ENCODE peak calls at places on chromosomes 13 and 19, in five cellular contexts. O is colonic mucosa, S is neural crest cell, L is breast epithelium, P is neural progenitor cell. C is an unnamed sample.

GRCh38 chr13:41186481-41186880 is 7.9 kb downstream of the KBTBD7 start:
- DNase-seq in O (no peak), S (no peak), L (no peak), P (no peak), C (no peak)

GRCh38 chr19:42323852-42324654 is 1.4 kb upstream of the MEGF8 start:
- DNase-seq in O (no peak), S (no peak), L (no peak), P (peak; percentile 62), C (no peak)

GRCh38 chr13:112576191-112576590 is 11.8 kb downstream of the TUBGCP3 start:
- DNase-seq in O (no peak), S (no peak), L (no peak), P (no peak), C (no peak)

GRCh38 chr19:29415507-29415906 is 110.3 kb upstream of the VSTM2B start:
- DNase-seq in O (no peak), S (no peak), L (no peak), P (peak; percentile 42), C (no peak)

GRCh38 chr13:27770809-27771208 is 21.5 kb upstream of the GSX1 start:
- DNase-seq in O (peak; percentile 36), S (no peak), L (no peak), P (peak; percentile 56), C (peak; percentile 47)

GRCh38 chr19:55253842-55254624 is 4.8 kb downstream of the PPP6R1 start:
- DNase-seq in O (no peak), S (no peak), L (no peak), P (no peak), C (no peak)

GRCh38 chr19:56639217-56639616 is 3.7 kb upstream of the SMIM17 start:
- DNase-seq in O (no peak), S (no peak), L (no peak), P (peak; percentile 60), C (no peak)

GRCh38 chr19:50639121-50640112 is at the start of gene SYT3:
- DNase-seq in O (no peak), S (peak; percentile 57), L (no peak), P (peak; percentile 87), C (peak; percentile 83)

GRCh38 chr13:78596701-78597550 is 6.4 kb downstream of the POU4F1 start:
- DNase-seq in O (no peak), S (no peak), L (no peak), P (peak; percentile 61), C (no peak)

GRCh38 chr19:18442941-18443340 is 5.0 kb upstream of the ISYNA1 start:
- DNase-seq in O (no peak), S (no peak), L (no peak), P (no peak), C (no peak)

GRCh38 chr13:94209110-94209509 is 270.4 kb downstream of the DCT start:
- DNase-seq in O (no peak), S (no peak), L (no peak), P (no peak), C (no peak)

GRCh38 chr19:2212861-2213711 is 23.0 kb downstream of the PLEKHJ1 start:
- DNase-seq in O (peak; percentile 84), S (no peak), L (no peak), P (no peak), C (no peak)

GRCh38 chr19:33029746-33030303 is 34.9 kb downstream of the RHPN2 start:
- DNase-seq in O (no peak), S (no peak), L (no peak), P (no peak), C (no peak)

GRCh38 chr19:491146-491741 is 5.0 kb upstream of the MADCAM1 start:
- DNase-seq in O (no peak), S (no peak), L (no peak), P (no peak), C (no peak)

GRCh38 chr13:47175172-47175806 is 278.4 kb upstream of the HTR2A start:
- DNase-seq in O (no peak), S (no peak), L (no peak), P (no peak), C (no peak)

GRCh38 chr19:8515317-8515716 is 1.4 kb upstream of the ZNF414 start:
- DNase-seq in O (no peak), S (no peak), L (no peak), P (no peak), C (no peak)

GRCh38 chr13:59112375-59112774 is 1051.4 kb downstream of the DIAPH3 start:
- DNase-seq in O (no peak), S (peak; percentile 2), L (no peak), P (peak; percentile 15), C (peak; percentile 7)

GRCh38 chr19:51139299-51140018 is 2.6 kb upstream of the SIGLEC7 start:
- DNase-seq in O (no peak), S (no peak), L (no peak), P (no peak), C (no peak)

GRCh38 chr19:6802336-6803035 is 30.0 kb downstream of the VAV1 start:
- DNase-seq in O (peak; percentile 42), S (no peak), L (peak; percentile 19), P (peak; percentile 7), C (no peak)

GRCh38 chr19:28898279-28898678 is 314.7 kb downstream of the UQCRFS1 start:
- DNase-seq in O (no peak), S (no peak), L (no peak), P (no peak), C (no peak)

GRCh38 chr13:52127783-52128702 is 830 bp downstream of the NEK5 start:
- DNase-seq in O (peak; percentile 83), S (peak; percentile 60), L (peak; percentile 40), P (peak; percentile 78), C (peak; percentile 41)

GRCh38 chr13:22468055-22468454 is 712.7 kb upstream of the SGCG start:
- DNase-seq in O (no peak), S (no peak), L (no peak), P (no peak), C (no peak)

GRCh38 chr19:4473708-4474503 is 1.8 kb downstream of the HDGFL2 start:
- DNase-seq in O (no peak), S (no peak), L (no peak), P (peak; percentile 65), C (no peak)

GRCh38 chr19:23392706-23393105 is 2.6 kb downstream of the ZNF91 start:
- DNase-seq in O (no peak), S (no peak), L (no peak), P (peak; percentile 10), C (no peak)

GRCh38 chr13:30121244-30121643 is 186.1 kb downstream of the KATNAL1 start:
- DNase-seq in O (no peak), S (no peak), L (no peak), P (no peak), C (no peak)
- TF ChIP-seq CTCF in O (no peak), S (no peak), L (no peak), P (no peak), C (no peak)

DNA sequence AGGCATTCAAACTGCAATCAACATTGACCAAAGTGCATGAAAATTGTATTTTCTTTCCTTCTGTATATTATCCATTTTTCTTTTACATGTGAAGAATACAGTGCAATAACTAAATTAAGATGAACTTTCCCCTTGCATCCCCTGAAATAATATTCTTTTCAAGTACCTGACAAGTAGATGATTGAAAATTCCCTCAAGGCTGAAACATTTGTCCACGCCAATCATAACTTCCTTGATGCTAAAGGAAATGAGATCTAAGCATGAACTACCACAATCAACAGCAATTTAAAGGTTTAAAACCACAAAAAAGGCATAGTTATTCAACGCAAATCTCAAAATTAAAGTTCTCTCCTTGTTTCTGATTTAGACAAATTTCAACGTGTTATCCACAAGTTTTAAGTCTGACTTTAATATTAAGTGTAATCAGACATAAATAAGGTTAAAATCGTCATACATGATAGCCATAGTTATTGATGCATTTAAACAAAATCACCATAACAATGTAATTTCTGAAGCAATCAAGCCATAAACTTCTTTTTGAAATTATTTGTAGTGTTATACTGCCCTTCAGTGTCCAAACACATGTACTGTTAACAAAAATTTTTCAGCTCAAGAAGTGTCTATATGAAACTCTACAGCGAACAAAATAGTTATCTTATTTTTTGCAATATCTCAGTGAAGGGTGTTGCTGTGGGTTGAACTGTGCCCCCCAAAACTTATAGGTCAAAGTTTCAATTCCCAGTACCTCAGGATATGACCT is 169.5 kb downstream of the DCLK1 start:
- DNase-seq in O (no peak), S (no peak), L (no peak), P (no peak), C (no peak)
- TF ChIP-seq CTCF in O (no peak), S (peak; percentile 47), L (peak; percentile 9), P (peak; percentile 8), C (no peak)

GRCh38 chr19:5714819-5715218 is 5.1 kb downstream of the LONP1 start:
- DNase-seq in O (no peak), S (no peak), L (no peak), P (no peak), C (no peak)

GRCh38 chr19:5713228-5713627 is 6.7 kb downstream of the LONP1 start:
- DNase-seq in O (no peak), S (no peak), L (no peak), P (no peak), C (no peak)

GRCh38 chr19:5707576-5708575 is 12.1 kb downstream of the LONP1 start:
- DNase-seq in O (no peak), S (no peak), L (no peak), P (no peak), C (no peak)

GRCh38 chr19:5711713-5712161 is 8.2 kb downstream of the LONP1 start:
- DNase-seq in O (no peak), S (no peak), L (no peak), P (no peak), C (no peak)

DNA sequence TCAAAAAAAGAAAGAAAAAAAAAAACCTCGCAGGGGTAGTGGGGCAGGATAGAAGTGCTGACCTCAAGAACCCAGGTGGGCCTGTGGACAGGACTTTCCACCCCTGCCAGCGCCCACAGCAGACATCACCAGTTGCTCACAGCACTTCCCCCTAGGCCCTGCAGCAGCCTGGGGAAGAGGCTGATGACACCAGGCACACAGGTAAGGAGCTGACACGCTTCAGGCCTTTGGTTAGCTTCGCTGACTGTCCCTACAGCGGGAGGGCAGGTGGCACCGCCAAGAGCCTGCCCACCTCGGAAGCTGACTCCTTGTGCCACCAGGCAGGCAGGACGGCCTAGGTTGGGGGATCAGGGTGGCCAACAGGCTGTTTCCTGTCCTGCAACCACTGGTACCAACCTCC is 8.9 kb downstream of the LONP1 start:
- DNase-seq in O (no peak), S (no peak), L (no peak), P (no peak), C (no peak)
- TF ChIP-seq CTCF in O (no peak), S (no peak), L (no peak), P (no peak), C (no peak)

DNA sequence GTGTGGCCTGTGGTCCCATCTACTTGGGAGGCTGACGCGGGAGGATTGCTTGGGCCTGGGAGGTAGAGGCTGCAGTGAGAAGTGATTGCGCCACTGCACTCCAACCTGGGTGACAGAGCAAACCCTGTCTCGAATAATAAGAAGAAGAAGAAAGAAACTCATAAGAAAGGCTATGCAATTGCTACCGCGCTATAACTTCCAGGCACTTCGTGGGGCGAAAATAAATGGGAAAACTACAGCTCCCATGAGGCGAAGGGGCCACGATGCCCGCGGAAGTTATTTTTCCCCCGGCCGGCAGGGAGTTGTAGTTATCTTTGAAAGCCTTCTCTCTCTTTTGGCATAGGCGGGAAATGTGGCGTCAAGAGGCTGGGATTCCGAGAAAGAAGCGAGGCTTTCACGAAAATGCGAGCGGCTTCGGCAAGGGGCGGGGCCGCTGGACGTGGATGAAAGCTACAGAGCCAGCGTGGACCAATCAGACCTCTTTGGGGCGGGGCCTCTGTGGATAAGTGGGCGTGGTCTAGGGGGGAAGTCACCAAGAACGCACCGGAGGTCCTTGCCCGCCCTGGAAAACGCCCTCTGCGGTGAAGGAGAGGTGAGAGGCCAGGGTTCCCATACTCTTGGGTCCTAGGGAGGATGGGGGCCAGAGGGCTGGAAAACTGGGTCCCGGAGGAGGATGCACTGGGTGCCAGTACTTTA is at the start of gene NUCB1:
- DNase-seq in O (peak; percentile 100), S (peak; percentile 99), L (peak; percentile 99), P (peak; percentile 99), C (peak; percentile 99)
- TF ChIP-seq CTCF in O (no peak), S (peak; percentile 42), L (peak; percentile 42), P (peak; percentile 18), C (no peak)

GRCh38 chr19:36054733-36055686 is at the start of gene WDR62:
- DNase-seq in O (peak; percentile 94), S (peak; percentile 90), L (peak; percentile 94), P (peak; percentile 98), C (peak; percentile 94)
- TF ChIP-seq CTCF in O (no peak), S (peak; percentile 4), L (no peak), P (no peak), C (no peak)

C was measured in WERI-Rb-1.